ENCODE peak calls at places on chromosomes 6 and 20, in nine cellular contexts. One of them, this sample, is unnamed.

GRCh38 chr6:54747955-54748354 is 98.6 kb upstream of the FAM83B start:
- DNase-seq in ACHN: no peak
- DNase-seq in NCI-H1436 treated with DMSO at 0.1 percent for 48 hours: no peak
- DNase-seq in hepatic stellate cell: no peak
- DNase-seq in heart left ventricle: no peak
- DNase-seq in amniotic stem cell: no peak
- DNase-seq in NCI-H2081: no peak
- DNase-seq in NCI-H2029 treated with DMSO at 0.1 percent for 48 hours: no peak
- DNase-seq in astrocyte of the spinal cord: no peak
- DNase-seq in this sample: no peak

GRCh38 chr6:121430514-121431460 is 4.7 kb upstream of the GJA1 start:
- DNase-seq in NCI-H2029 treated with DMSO at 0.1 percent for 48 hours: no peak
- DNase-seq in astrocyte of the spinal cord: peak; percentile 68
- DNase-seq in NCI-H1436 treated with DMSO at 0.1 percent for 48 hours: no peak
- DNase-seq in NCI-H2081: peak; percentile 30
- DNase-seq in amniotic stem cell: no peak
- DNase-seq in heart left ventricle: no peak
- DNase-seq in hepatic stellate cell: peak; percentile 30
- DNase-seq in ACHN: peak; percentile 49
- DNase-seq in this sample: no peak

GRCh38 chr20:62470003-62470402 is 5.8 kb downstream of the GATA5 start:
- DNase-seq in heart left ventricle: no peak
- DNase-seq in hepatic stellate cell: no peak
- DNase-seq in ACHN: no peak
- DNase-seq in amniotic stem cell: no peak
- DNase-seq in NCI-H2029 treated with DMSO at 0.1 percent for 48 hours: no peak
- DNase-seq in astrocyte of the spinal cord: no peak
- DNase-seq in NCI-H1436 treated with DMSO at 0.1 percent for 48 hours: no peak
- DNase-seq in NCI-H2081: no peak
- DNase-seq in this sample: no peak

GRCh38 chr20:58715709-58716475 is 23.3 kb downstream of the NPEPL1 start:
- DNase-seq in astrocyte of the spinal cord: no peak
- DNase-seq in NCI-H2081: no peak
- DNase-seq in NCI-H2029 treated with DMSO at 0.1 percent for 48 hours: no peak
- DNase-seq in hepatic stellate cell: peak; percentile 3
- DNase-seq in heart left ventricle: no peak
- DNase-seq in amniotic stem cell: no peak
- DNase-seq in ACHN: no peak
- DNase-seq in NCI-H1436 treated with DMSO at 0.1 percent for 48 hours: no peak
- DNase-seq in this sample: no peak

GRCh38 chr6:7145269-7146078 is 37.7 kb downstream of the RREB1 start:
- DNase-seq in heart left ventricle: no peak
- DNase-seq in astrocyte of the spinal cord: no peak
- DNase-seq in hepatic stellate cell: no peak
- DNase-seq in NCI-H2081: no peak
- DNase-seq in ACHN: no peak
- DNase-seq in NCI-H1436 treated with DMSO at 0.1 percent for 48 hours: no peak
- DNase-seq in amniotic stem cell: no peak
- DNase-seq in NCI-H2029 treated with DMSO at 0.1 percent for 48 hours: peak; percentile 75
- DNase-seq in this sample: no peak

GRCh38 chr20:23122321-23122720 is 36.2 kb upstream of the CD93 start:
- DNase-seq in ACHN: no peak
- DNase-seq in NCI-H2081: no peak
- DNase-seq in NCI-H1436 treated with DMSO at 0.1 percent for 48 hours: no peak
- DNase-seq in hepatic stellate cell: no peak
- DNase-seq in heart left ventricle: no peak
- DNase-seq in astrocyte of the spinal cord: no peak
- DNase-seq in amniotic stem cell: no peak
- DNase-seq in NCI-H2029 treated with DMSO at 0.1 percent for 48 hours: no peak
- DNase-seq in this sample: no peak

GRCh38 chr20:31979713-31980426 is 11.9 kb downstream of the XKR7 start:
- DNase-seq in astrocyte of the spinal cord: no peak
- DNase-seq in amniotic stem cell: no peak
- DNase-seq in NCI-H2081: no peak
- DNase-seq in NCI-H1436 treated with DMSO at 0.1 percent for 48 hours: no peak
- DNase-seq in ACHN: no peak
- DNase-seq in heart left ventricle: no peak
- DNase-seq in hepatic stellate cell: no peak
- DNase-seq in NCI-H2029 treated with DMSO at 0.1 percent for 48 hours: no peak
- DNase-seq in this sample: no peak

GRCh38 chr6:26380256-26380655 is 2.7 kb upstream of the BTN2A2 start:
- DNase-seq in NCI-H2029 treated with DMSO at 0.1 percent for 48 hours: no peak
- DNase-seq in amniotic stem cell: no peak
- DNase-seq in ACHN: no peak
- DNase-seq in NCI-H1436 treated with DMSO at 0.1 percent for 48 hours: no peak
- DNase-seq in heart left ventricle: no peak
- DNase-seq in hepatic stellate cell: no peak
- DNase-seq in NCI-H2081: no peak
- DNase-seq in astrocyte of the spinal cord: no peak
- DNase-seq in this sample: no peak

GRCh38 chr6:73832313-73832712 is 136.3 kb downstream of the CD109 start:
- DNase-seq in NCI-H2029 treated with DMSO at 0.1 percent for 48 hours: no peak
- DNase-seq in NCI-H2081: no peak
- DNase-seq in astrocyte of the spinal cord: no peak
- DNase-seq in NCI-H1436 treated with DMSO at 0.1 percent for 48 hours: no peak
- DNase-seq in heart left ventricle: no peak
- DNase-seq in ACHN: no peak
- DNase-seq in amniotic stem cell: no peak
- DNase-seq in hepatic stellate cell: no peak
- DNase-seq in this sample: no peak

GRCh38 chr6:146980900-146981329 is 223.3 kb upstream of the STXBP5 start:
- DNase-seq in astrocyte of the spinal cord: no peak
- DNase-seq in NCI-H1436 treated with DMSO at 0.1 percent for 48 hours: no peak
- DNase-seq in hepatic stellate cell: no peak
- DNase-seq in amniotic stem cell: no peak
- DNase-seq in heart left ventricle: no peak
- DNase-seq in ACHN: no peak
- DNase-seq in NCI-H2029 treated with DMSO at 0.1 percent for 48 hours: no peak
- DNase-seq in NCI-H2081: no peak
- DNase-seq in this sample: no peak

GRCh38 chr6:101085327-101085726 is 204.2 kb upstream of the ASCC3 start:
- DNase-seq in hepatic stellate cell: no peak
- DNase-seq in NCI-H2029 treated with DMSO at 0.1 percent for 48 hours: no peak
- DNase-seq in NCI-H1436 treated with DMSO at 0.1 percent for 48 hours: no peak
- DNase-seq in NCI-H2081: no peak
- DNase-seq in astrocyte of the spinal cord: peak; percentile 16
- DNase-seq in heart left ventricle: no peak
- DNase-seq in ACHN: no peak
- DNase-seq in amniotic stem cell: no peak
- DNase-seq in this sample: peak; percentile 0

GRCh38 chr6:3152689-3153088 is 4.7 kb downstream of the TUBB2A start:
- DNase-seq in NCI-H1436 treated with DMSO at 0.1 percent for 48 hours: no peak
- DNase-seq in heart left ventricle: no peak
- DNase-seq in amniotic stem cell: no peak
- DNase-seq in NCI-H2081: no peak
- DNase-seq in hepatic stellate cell: no peak
- DNase-seq in NCI-H2029 treated with DMSO at 0.1 percent for 48 hours: no peak
- DNase-seq in astrocyte of the spinal cord: no peak
- DNase-seq in ACHN: no peak
- DNase-seq in this sample: no peak

GRCh38 chr6:84348801-84349200 is 121.4 kb upstream of the CEP162 start:
- DNase-seq in NCI-H2081: no peak
- DNase-seq in hepatic stellate cell: no peak
- DNase-seq in amniotic stem cell: no peak
- DNase-seq in ACHN: no peak
- DNase-seq in astrocyte of the spinal cord: no peak
- DNase-seq in NCI-H1436 treated with DMSO at 0.1 percent for 48 hours: no peak
- DNase-seq in heart left ventricle: no peak
- DNase-seq in NCI-H2029 treated with DMSO at 0.1 percent for 48 hours: no peak
- DNase-seq in this sample: no peak

GRCh38 chr20:62367136-62367482 is at the start of gene LAMA5:
- DNase-seq in ACHN: peak; percentile 39
- DNase-seq in heart left ventricle: peak; percentile 77
- DNase-seq in NCI-H1436 treated with DMSO at 0.1 percent for 48 hours: no peak
- DNase-seq in NCI-H2081: no peak
- DNase-seq in NCI-H2029 treated with DMSO at 0.1 percent for 48 hours: no peak
- DNase-seq in hepatic stellate cell: peak; percentile 75
- DNase-seq in amniotic stem cell: no peak
- DNase-seq in astrocyte of the spinal cord: no peak
- DNase-seq in this sample: no peak

GRCh38 chr6:110485461-110485860 is 9.0 kb upstream of the SLC22A16 start:
- DNase-seq in NCI-H2081: no peak
- DNase-seq in NCI-H1436 treated with DMSO at 0.1 percent for 48 hours: no peak
- DNase-seq in astrocyte of the spinal cord: no peak
- DNase-seq in NCI-H2029 treated with DMSO at 0.1 percent for 48 hours: no peak
- DNase-seq in ACHN: no peak
- DNase-seq in amniotic stem cell: no peak
- DNase-seq in heart left ventricle: no peak
- DNase-seq in hepatic stellate cell: no peak
- DNase-seq in this sample: no peak

GRCh38 chr6:139708342-139709199 is 334.1 kb upstream of the CITED2 start:
- DNase-seq in NCI-H2081: no peak
- DNase-seq in heart left ventricle: no peak
- DNase-seq in ACHN: peak; percentile 93
- DNase-seq in NCI-H2029 treated with DMSO at 0.1 percent for 48 hours: no peak
- DNase-seq in NCI-H1436 treated with DMSO at 0.1 percent for 48 hours: no peak
- DNase-seq in astrocyte of the spinal cord: peak; percentile 82
- DNase-seq in amniotic stem cell: peak; percentile 75
- DNase-seq in hepatic stellate cell: peak; percentile 73
- DNase-seq in this sample: peak; percentile 66

GRCh38 chr6:139680819-139681218 is 306.4 kb upstream of the CITED2 start:
- DNase-seq in hepatic stellate cell: no peak
- DNase-seq in NCI-H1436 treated with DMSO at 0.1 percent for 48 hours: no peak
- DNase-seq in astrocyte of the spinal cord: no peak
- DNase-seq in amniotic stem cell: no peak
- DNase-seq in NCI-H2081: peak; percentile 11
- DNase-seq in NCI-H2029 treated with DMSO at 0.1 percent for 48 hours: no peak
- DNase-seq in heart left ventricle: no peak
- DNase-seq in ACHN: no peak
- DNase-seq in this sample: no peak

GRCh38 chr6:25788305-25788922 is 33.9 kb downstream of the SLC17A4 start:
- DNase-seq in ACHN: peak; percentile 54
- DNase-seq in NCI-H2029 treated with DMSO at 0.1 percent for 48 hours: peak; percentile 23
- DNase-seq in heart left ventricle: no peak
- DNase-seq in NCI-H2081: peak; percentile 35
- DNase-seq in NCI-H1436 treated with DMSO at 0.1 percent for 48 hours: no peak
- DNase-seq in hepatic stellate cell: peak; percentile 22
- DNase-seq in amniotic stem cell: no peak
- DNase-seq in astrocyte of the spinal cord: peak; percentile 12
- DNase-seq in this sample: peak; percentile 1

GRCh38 chr6:69286341-69286740 is 510.5 kb downstream of the LMBRD1 start:
- DNase-seq in heart left ventricle: no peak
- DNase-seq in hepatic stellate cell: no peak
- DNase-seq in NCI-H2081: peak; percentile 71
- DNase-seq in NCI-H2029 treated with DMSO at 0.1 percent for 48 hours: no peak
- DNase-seq in astrocyte of the spinal cord: no peak
- DNase-seq in NCI-H1436 treated with DMSO at 0.1 percent for 48 hours: no peak
- DNase-seq in ACHN: no peak
- DNase-seq in amniotic stem cell: no peak
- DNase-seq in this sample: no peak

GRCh38 chr6:30091577-30092381 is 16.2 kb upstream of the RNF39 start:
- DNase-seq in astrocyte of the spinal cord: peak; percentile 23
- DNase-seq in ACHN: no peak
- DNase-seq in NCI-H2081: no peak
- DNase-seq in hepatic stellate cell: no peak
- DNase-seq in amniotic stem cell: no peak
- DNase-seq in heart left ventricle: peak; percentile 22
- DNase-seq in NCI-H1436 treated with DMSO at 0.1 percent for 48 hours: no peak
- DNase-seq in NCI-H2029 treated with DMSO at 0.1 percent for 48 hours: no peak
- DNase-seq in this sample: peak; percentile 39

GRCh38 chr6:159422041-159422984 is 253.1 kb downstream of the FNDC1 start:
- DNase-seq in astrocyte of the spinal cord: no peak
- DNase-seq in NCI-H1436 treated with DMSO at 0.1 percent for 48 hours: no peak
- DNase-seq in amniotic stem cell: no peak
- DNase-seq in heart left ventricle: peak; percentile 50
- DNase-seq in hepatic stellate cell: no peak
- DNase-seq in NCI-H2029 treated with DMSO at 0.1 percent for 48 hours: no peak
- DNase-seq in ACHN: no peak
- DNase-seq in NCI-H2081: no peak
- DNase-seq in this sample: no peak

GRCh38 chr6:151549790-151550189 is 56.0 kb downstream of the CCDC170 start:
- DNase-seq in astrocyte of the spinal cord: no peak
- DNase-seq in heart left ventricle: no peak
- DNase-seq in amniotic stem cell: no peak
- DNase-seq in NCI-H2029 treated with DMSO at 0.1 percent for 48 hours: no peak
- DNase-seq in hepatic stellate cell: no peak
- DNase-seq in NCI-H2081: no peak
- DNase-seq in ACHN: no peak
- DNase-seq in NCI-H1436 treated with DMSO at 0.1 percent for 48 hours: no peak
- DNase-seq in this sample: no peak